ENCODE peak calls at places on chromosomes 16 and 17, in nine cellular contexts. One of them, this sample, is unnamed.

GRCh38 chr16:75097941-75098897 is 18.4 kb downstream of the LDHD start:
- DNase-seq in endothelial cell of umbilical vein: no peak
- DNase-seq in cardiac muscle cell: no peak
- DNase-seq in GM23338: no peak
- DNase-seq in HL-60: no peak
- DNase-seq in breast epithelium: no peak
- DNase-seq in A549: no peak
- DNase-seq in Karpas-422: no peak
- DNase-seq in body of pancreas: no peak
- DNase-seq in this sample: no peak

GRCh38 chr17:30271102-30271501 is 20.6 kb downstream of the BLMH start:
- DNase-seq in endothelial cell of umbilical vein: no peak
- DNase-seq in cardiac muscle cell: no peak
- DNase-seq in GM23338: no peak
- DNase-seq in HL-60: no peak
- DNase-seq in breast epithelium: no peak
- DNase-seq in A549: peak; percentile 40
- DNase-seq in Karpas-422: no peak
- DNase-seq in body of pancreas: no peak
- DNase-seq in this sample: no peak

GRCh38 chr17:78185981-78186688 is 717 bp downstream of the TK1 start:
- DNase-seq in endothelial cell of umbilical vein: no peak
- DNase-seq in cardiac muscle cell: no peak
- DNase-seq in GM23338: no peak
- DNase-seq in HL-60: peak; percentile 78
- DNase-seq in breast epithelium: no peak
- DNase-seq in A549: peak; percentile 79
- DNase-seq in Karpas-422: no peak
- DNase-seq in body of pancreas: no peak
- DNase-seq in this sample: no peak

GRCh38 chr17:81282141-81282540 is 13.0 kb downstream of the SLC38A10 start:
- DNase-seq in endothelial cell of umbilical vein: no peak
- DNase-seq in cardiac muscle cell: no peak
- DNase-seq in GM23338: no peak
- DNase-seq in HL-60: no peak
- DNase-seq in breast epithelium: no peak
- DNase-seq in A549: no peak
- DNase-seq in Karpas-422: no peak
- DNase-seq in body of pancreas: no peak
- DNase-seq in this sample: no peak

GRCh38 chr17:79664925-79665738 is 54.3 kb upstream of the RBFOX3 start:
- DNase-seq in endothelial cell of umbilical vein: peak; percentile 48
- DNase-seq in cardiac muscle cell: peak; percentile 78
- DNase-seq in GM23338: peak; percentile 74
- DNase-seq in HL-60: no peak
- DNase-seq in breast epithelium: peak; percentile 63
- DNase-seq in A549: no peak
- DNase-seq in Karpas-422: no peak
- DNase-seq in body of pancreas: peak; percentile 93
- DNase-seq in this sample: peak; percentile 4

GRCh38 chr16:55035037-55035436 is 104.4 kb downstream of the IRX5 start:
- DNase-seq in endothelial cell of umbilical vein: no peak
- DNase-seq in cardiac muscle cell: peak; percentile 22
- DNase-seq in GM23338: peak; percentile 90
- DNase-seq in HL-60: no peak
- DNase-seq in breast epithelium: no peak
- DNase-seq in A549: peak; percentile 37
- DNase-seq in Karpas-422: peak; percentile 88
- DNase-seq in body of pancreas: peak; percentile 71
- DNase-seq in this sample: no peak

GRCh38 chr17:34236341-34236892 is 18.7 kb upstream of the CCL2 start:
- DNase-seq in endothelial cell of umbilical vein: no peak
- DNase-seq in cardiac muscle cell: no peak
- DNase-seq in GM23338: no peak
- DNase-seq in HL-60: peak; percentile 54
- DNase-seq in breast epithelium: no peak
- DNase-seq in A549: no peak
- DNase-seq in Karpas-422: no peak
- DNase-seq in body of pancreas: no peak
- DNase-seq in this sample: no peak

GRCh38 chr16:77683845-77684526 is 38.3 kb upstream of the NUDT7 start:
- DNase-seq in endothelial cell of umbilical vein: no peak
- DNase-seq in cardiac muscle cell: no peak
- DNase-seq in GM23338: no peak
- DNase-seq in HL-60: no peak
- DNase-seq in breast epithelium: no peak
- DNase-seq in A549: no peak
- DNase-seq in Karpas-422: no peak
- DNase-seq in body of pancreas: no peak
- DNase-seq in this sample: no peak

GRCh38 chr17:82076018-82076784 is 10.6 kb upstream of the DUS1L start:
- DNase-seq in endothelial cell of umbilical vein: no peak
- DNase-seq in cardiac muscle cell: peak; percentile 8
- DNase-seq in GM23338: no peak
- DNase-seq in HL-60: no peak
- DNase-seq in breast epithelium: no peak
- DNase-seq in A549: no peak
- DNase-seq in Karpas-422: peak; percentile 54
- DNase-seq in body of pancreas: no peak
- DNase-seq in this sample: no peak

GRCh38 chr17:7501729-7502128 is 17.6 kb downstream of the POLR2A start:
- DNase-seq in endothelial cell of umbilical vein: no peak
- DNase-seq in cardiac muscle cell: no peak
- DNase-seq in GM23338: no peak
- DNase-seq in HL-60: no peak
- DNase-seq in breast epithelium: no peak
- DNase-seq in A549: no peak
- DNase-seq in Karpas-422: no peak
- DNase-seq in body of pancreas: no peak
- DNase-seq in this sample: no peak

GRCh38 chr17:42598905-42599304 is 10.3 kb downstream of the RETREG3 start:
- DNase-seq in endothelial cell of umbilical vein: no peak
- DNase-seq in cardiac muscle cell: no peak
- DNase-seq in GM23338: no peak
- DNase-seq in HL-60: no peak
- DNase-seq in breast epithelium: no peak
- DNase-seq in A549: no peak
- DNase-seq in Karpas-422: peak; percentile 22
- DNase-seq in body of pancreas: no peak
- DNase-seq in this sample: no peak

GRCh38 chr17:18033442-18034099 is 5.4 kb downstream of the ATPAF2 start:
- DNase-seq in endothelial cell of umbilical vein: peak; percentile 78
- DNase-seq in cardiac muscle cell: peak; percentile 91
- DNase-seq in GM23338: peak; percentile 95
- DNase-seq in HL-60: peak; percentile 33
- DNase-seq in breast epithelium: peak; percentile 36
- DNase-seq in A549: peak; percentile 89
- DNase-seq in Karpas-422: peak; percentile 94
- DNase-seq in body of pancreas: peak; percentile 64
- DNase-seq in this sample: no peak

GRCh38 chr17:74812109-74812864 is 36.1 kb upstream of the NAT9 start:
- DNase-seq in endothelial cell of umbilical vein: no peak
- DNase-seq in cardiac muscle cell: no peak
- DNase-seq in GM23338: no peak
- DNase-seq in HL-60: no peak
- DNase-seq in breast epithelium: no peak
- DNase-seq in A549: no peak
- DNase-seq in Karpas-422: no peak
- DNase-seq in body of pancreas: no peak
- DNase-seq in this sample: no peak

GRCh38 chr16:17314148-17314547 is 156.6 kb downstream of the XYLT1 start:
- DNase-seq in endothelial cell of umbilical vein: no peak
- DNase-seq in cardiac muscle cell: no peak
- DNase-seq in GM23338: no peak
- DNase-seq in HL-60: no peak
- DNase-seq in breast epithelium: no peak
- DNase-seq in A549: no peak
- DNase-seq in Karpas-422: no peak
- DNase-seq in body of pancreas: no peak
- DNase-seq in this sample: no peak
- H3K27ac ChIP-seq in endothelial cell of umbilical vein: no peak overlapping the region
- H3K27ac ChIP-seq in cardiac muscle cell: no peak overlapping the region
- H3K27ac ChIP-seq in GM23338: no peak overlapping the region
- H3K27ac ChIP-seq in HL-60: no peak overlapping the region
- H3K27ac ChIP-seq in breast epithelium: peak overlapping the region; percentile 90
- H3K27ac ChIP-seq in A549: no peak overlapping the region
- H3K27ac ChIP-seq in Karpas-422: no peak overlapping the region
- H3K27ac ChIP-seq in body of pancreas: peak overlapping the region; percentile 66
- H3K27ac ChIP-seq in this sample: no peak overlapping the region

DNA sequence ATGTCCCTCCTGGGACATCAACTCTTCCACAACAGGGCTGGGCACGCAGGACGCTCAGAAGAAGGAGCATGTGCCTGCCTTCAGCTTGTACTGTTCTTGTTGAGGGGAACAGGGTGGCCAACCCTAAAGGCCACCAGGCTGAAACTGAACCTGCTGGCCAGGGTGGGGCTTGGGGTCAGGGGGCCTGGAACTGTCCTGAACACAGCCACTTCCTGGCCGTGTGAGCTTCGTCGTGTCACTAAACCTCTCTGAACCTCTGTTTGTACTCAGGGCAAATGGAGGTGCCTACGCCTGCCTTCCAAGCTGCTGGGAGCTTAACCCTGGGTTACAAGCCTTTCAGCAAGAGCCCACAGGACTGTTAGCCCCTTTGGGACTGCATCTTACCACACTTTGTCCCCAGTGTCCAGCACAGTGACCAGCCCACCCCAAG is 6.7 kb downstream of the ARHGAP27 start:
- DNase-seq in endothelial cell of umbilical vein: no peak
- DNase-seq in cardiac muscle cell: no peak
- DNase-seq in GM23338: no peak
- DNase-seq in HL-60: no peak
- DNase-seq in breast epithelium: no peak
- DNase-seq in A549: no peak
- DNase-seq in Karpas-422: no peak
- DNase-seq in body of pancreas: no peak
- DNase-seq in this sample: no peak
- H3K27ac ChIP-seq in endothelial cell of umbilical vein: no peak overlapping the region
- H3K27ac ChIP-seq in cardiac muscle cell: no peak overlapping the region
- H3K27ac ChIP-seq in GM23338: no peak overlapping the region
- H3K27ac ChIP-seq in HL-60: no peak overlapping the region
- H3K27ac ChIP-seq in breast epithelium: peak overlapping the region; percentile 85
- H3K27ac ChIP-seq in A549: peak overlapping the region; percentile 93
- H3K27ac ChIP-seq in Karpas-422: no peak overlapping the region
- H3K27ac ChIP-seq in body of pancreas: peak overlapping the region; percentile 72
- H3K27ac ChIP-seq in this sample: no peak overlapping the region

GRCh38 chr16:81447383-81448101 is 2.9 kb downstream of the CMIP start:
- DNase-seq in endothelial cell of umbilical vein: peak; percentile 25
- DNase-seq in cardiac muscle cell: no peak
- DNase-seq in GM23338: peak; percentile 39
- DNase-seq in HL-60: no peak
- DNase-seq in breast epithelium: peak; percentile 61
- DNase-seq in A549: peak; percentile 69
- DNase-seq in Karpas-422: no peak
- DNase-seq in body of pancreas: peak; percentile 52
- DNase-seq in this sample: no peak
- H3K27ac ChIP-seq in endothelial cell of umbilical vein: no peak overlapping the region
- H3K27ac ChIP-seq in cardiac muscle cell: peak overlapping the region; percentile 3
- H3K27ac ChIP-seq in GM23338: peak overlapping the region; percentile 79
- H3K27ac ChIP-seq in HL-60: peak overlapping the region; percentile 79
- H3K27ac ChIP-seq in breast epithelium: peak overlapping the region; percentile 87
- H3K27ac ChIP-seq in A549: peak overlapping the region; percentile 98
- H3K27ac ChIP-seq in Karpas-422: no peak overlapping the region
- H3K27ac ChIP-seq in body of pancreas: peak overlapping the region; percentile 86
- H3K27ac ChIP-seq in this sample: peak overlapping the region; percentile 33

GRCh38 chr17:67995568-67996191 is 589 bp downstream of the C17orf58 start:
- DNase-seq in endothelial cell of umbilical vein: no peak
- DNase-seq in cardiac muscle cell: peak; percentile 16
- DNase-seq in GM23338: peak; percentile 59
- DNase-seq in HL-60: no peak
- DNase-seq in breast epithelium: no peak
- DNase-seq in A549: no peak
- DNase-seq in Karpas-422: peak; percentile 60
- DNase-seq in body of pancreas: peak; percentile 35
- DNase-seq in this sample: no peak
- H3K27ac ChIP-seq in endothelial cell of umbilical vein: peak overlapping the region; percentile 62
- H3K27ac ChIP-seq in cardiac muscle cell: no peak overlapping the region
- H3K27ac ChIP-seq in GM23338: no peak overlapping the region
- H3K27ac ChIP-seq in HL-60: no peak overlapping the region
- H3K27ac ChIP-seq in breast epithelium: peak overlapping the region; percentile 6
- H3K27ac ChIP-seq in A549: peak overlapping the region; percentile 32
- H3K27ac ChIP-seq in Karpas-422: no peak overlapping the region
- H3K27ac ChIP-seq in body of pancreas: no peak overlapping the region
- H3K27ac ChIP-seq in this sample: peak overlapping the region; percentile 8

GRCh38 chr16:88511911-88512310 is 58.3 kb upstream of the ZC3H18 start:
- DNase-seq in endothelial cell of umbilical vein: no peak
- DNase-seq in cardiac muscle cell: no peak
- DNase-seq in GM23338: no peak
- DNase-seq in HL-60: no peak
- DNase-seq in breast epithelium: no peak
- DNase-seq in A549: no peak
- DNase-seq in Karpas-422: no peak
- DNase-seq in body of pancreas: no peak
- DNase-seq in this sample: no peak

GRCh38 chr16:88509749-88510069 is 56.6 kb downstream of the ZFPM1 start:
- DNase-seq in endothelial cell of umbilical vein: no peak
- DNase-seq in cardiac muscle cell: no peak
- DNase-seq in GM23338: no peak
- DNase-seq in HL-60: no peak
- DNase-seq in breast epithelium: no peak
- DNase-seq in A549: no peak
- DNase-seq in Karpas-422: no peak
- DNase-seq in body of pancreas: no peak
- DNase-seq in this sample: no peak

GRCh38 chr16:88510091-88510719 is 57.1 kb downstream of the ZFPM1 start:
- DNase-seq in endothelial cell of umbilical vein: no peak
- DNase-seq in cardiac muscle cell: no peak
- DNase-seq in GM23338: no peak
- DNase-seq in HL-60: no peak
- DNase-seq in breast epithelium: no peak
- DNase-seq in A549: no peak
- DNase-seq in Karpas-422: no peak
- DNase-seq in body of pancreas: no peak
- DNase-seq in this sample: no peak

GRCh38 chr16:88512728-88513674 is 57.2 kb upstream of the ZC3H18 start:
- DNase-seq in endothelial cell of umbilical vein: no peak
- DNase-seq in cardiac muscle cell: peak; percentile 22
- DNase-seq in GM23338: no peak
- DNase-seq in HL-60: no peak
- DNase-seq in breast epithelium: no peak
- DNase-seq in A549: no peak
- DNase-seq in Karpas-422: no peak
- DNase-seq in body of pancreas: no peak
- DNase-seq in this sample: no peak

DNA sequence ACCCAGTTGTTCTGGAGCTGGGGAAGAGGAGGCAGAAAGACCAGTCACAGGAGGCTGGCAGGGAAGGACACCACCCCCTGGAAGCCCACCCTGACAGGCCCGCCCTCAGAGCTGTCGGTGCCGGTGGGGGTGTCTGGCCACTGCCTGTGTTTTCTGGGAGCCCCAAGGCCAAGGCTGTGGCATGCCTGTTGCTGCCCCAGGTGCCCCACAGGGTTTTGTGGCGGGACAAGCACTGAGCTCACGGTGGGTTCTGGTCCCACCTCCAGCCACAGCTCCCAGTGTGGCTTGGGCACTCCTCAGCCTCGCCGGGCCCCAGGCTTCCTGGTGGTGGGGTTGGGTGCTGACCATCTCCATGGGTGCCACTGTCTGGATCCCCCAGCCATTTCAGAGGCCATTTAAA is 58.0 kb downstream of the ZFPM1 start:
- DNase-seq in endothelial cell of umbilical vein: no peak
- DNase-seq in cardiac muscle cell: no peak
- DNase-seq in GM23338: no peak
- DNase-seq in HL-60: no peak
- DNase-seq in breast epithelium: no peak
- DNase-seq in A549: no peak
- DNase-seq in Karpas-422: no peak
- DNase-seq in body of pancreas: no peak
- DNase-seq in this sample: no peak
- H3K27ac ChIP-seq in endothelial cell of umbilical vein: no peak overlapping the region
- H3K27ac ChIP-seq in cardiac muscle cell: no peak overlapping the region
- H3K27ac ChIP-seq in GM23338: no peak overlapping the region
- H3K27ac ChIP-seq in HL-60: no peak overlapping the region
- H3K27ac ChIP-seq in breast epithelium: no peak overlapping the region
- H3K27ac ChIP-seq in A549: no peak overlapping the region
- H3K27ac ChIP-seq in Karpas-422: no peak overlapping the region
- H3K27ac ChIP-seq in body of pancreas: no peak overlapping the region
- H3K27ac ChIP-seq in this sample: no peak overlapping the region